ENCODE peak calls at places on chromosomes 6 and 20, in six cellular contexts. Q is transverse colon, S is neuronal stem cell, D is left ventricle myocardium inferior, C is PC-9, H is keratinocyte. V is an unnamed sample. For H3K9me3, the result is how much of the 10 kb centered on the place peaks cover.

GRCh38 chr6:25389501-25389900 is 110.3 kb downstream of the CARMIL1 start:
- DNase-seq in Q (no peak), S (no peak), D (no peak), C (no peak), H (peak), V (no peak)

GRCh38 chr20:9035129-9035528 is 33.8 kb upstream of the PLCB4 start:
- DNase-seq in Q (no peak), S (no peak), D (no peak), C (peak), H (no peak), V (peak)

GRCh38 chr6:123458218-123458617 is 178.5 kb downstream of the TRDN start:
- DNase-seq in Q (no peak), S (no peak), D (no peak), C (no peak), H (no peak), V (no peak)

GRCh38 chr6:99341862-99342455 is 7.5 kb downstream of the FAXC start:
- DNase-seq in Q (no peak), S (no peak), D (no peak), C (no peak), H (no peak), V (no peak)

GRCh38 chr6:18477301-18477941 is 90.3 kb downstream of the RNF144B start:
- DNase-seq in Q (no peak), S (no peak), D (no peak), C (no peak), H (no peak), V (no peak)

GRCh38 chr6:108732101-108732870 is 115.9 kb upstream of the ARMC2 start:
- DNase-seq in Q (peak), S (no peak), D (no peak), C (peak), H (no peak), V (no peak)

GRCh38 chr6:30060634-30060981 is 457 bp upstream of the POLR1H start:
- DNase-seq in Q (peak), S (no peak), D (no peak), C (no peak), H (no peak), V (peak)

GRCh38 chr6:87697581-87698552 is 4.2 kb downstream of the AKIRIN2 start:
- DNase-seq in Q (no peak), S (no peak), D (no peak), C (no peak), H (no peak), V (no peak)

GRCh38 chr6:75349262-75349984 is 64.8 kb upstream of the TMEM30A start:
- DNase-seq in Q (no peak), S (peak), D (peak), C (no peak), H (no peak), V (peak)

GRCh38 chr20:10924628-10925266 is 250.9 kb upstream of the JAG1 start:
- DNase-seq in Q (no peak), S (no peak), D (no peak), C (peak), H (no peak), V (no peak)

GRCh38 chr6:12386816-12387215 is 96.7 kb downstream of the EDN1 start:
- DNase-seq in Q (no peak), S (no peak), D (no peak), C (no peak), H (no peak), V (no peak)

GRCh38 chr20:24166127-24166389 is 177.5 kb upstream of the GGTLC1 start:
- DNase-seq in Q (no peak), S (no peak), D (no peak), C (no peak), H (no peak), V (no peak)

GRCh38 chr6:31383149-31383548 is 20.2 kb upstream of the MICA start:
- DNase-seq in Q (no peak), S (no peak), D (no peak), C (peak), H (no peak), V (no peak)

GRCh38 chr20:48295445-48295903 is 510.2 kb upstream of the SULF2 start:
- DNase-seq in Q (no peak), S (peak), D (no peak), C (peak), H (no peak), V (no peak)

GRCh38 chr20:63739129-63740069 is at the start of gene SLC2A4RG:
- DNase-seq in Q (peak), S (peak), D (peak), C (no peak), H (no peak), V (peak)

GRCh38 chr20:62063601-62063980 is 2.1 kb downstream of the TAF4 start:
- DNase-seq in Q (peak), S (peak), D (no peak), C (no peak), H (no peak), V (peak)

GRCh38 chr6:55794136-55794812 is 81.1 kb downstream of the BMP5 start:
- DNase-seq in Q (no peak), S (no peak), D (no peak), C (no peak), H (no peak), V (no peak)

GRCh38 chr6:165733487-165733791 is 70.4 kb upstream of the PDE10A start:
- DNase-seq in Q (no peak), S (no peak), D (no peak), C (no peak), H (no peak), V (no peak)

GRCh38 chr20:58199058-58199457 is 29.4 kb downstream of the ANKRD60 start:
- DNase-seq in Q (no peak), S (no peak), D (no peak), C (no peak), H (no peak), V (no peak)

GRCh38 chr20:9071976-9072726 is 3.3 kb downstream of the PLCB4 start:
- DNase-seq in Q (no peak), S (no peak), D (no peak), C (no peak), H (no peak), V (no peak)

GRCh38 chr6:157045831-157046454 is 268.8 kb downstream of the ARID1B start:
- DNase-seq in Q (no peak), S (no peak), D (no peak), C (no peak), H (no peak), V (no peak)

GRCh38 chr6:108716801-108717791 is 131.1 kb upstream of the ARMC2 start:
- DNase-seq in Q (no peak), S (no peak), D (no peak), C (peak), H (no peak), V (no peak)

GRCh38 chr20:48945840-48946514 is 24.5 kb downstream of the ARFGEF2 start:
- DNase-seq in Q (peak), S (no peak), D (no peak), C (peak), H (no peak), V (no peak)

GRCh38 chr6:163756079-163756478 is 341.6 kb downstream of the QKI start:
- DNase-seq in Q (peak), S (no peak), D (no peak), C (no peak), H (no peak), V (no peak)

GRCh38 chr20:4665591-4665990 is 56.1 kb upstream of the PRND start:
- DNase-seq in Q (no peak), S (no peak), D (no peak), C (no peak), H (no peak), V (no peak)
- H3K4me3 ChIP-seq in Q (no peak), S (no peak), D (no peak), C (peak), H (no peak), V (no peak)

GRCh38 chr20:21510414-21510971 is 3.4 kb downstream of the NKX2-2 start:
- DNase-seq in Q (no peak), S (no peak), D (no peak), C (no peak), H (no peak), V (no peak)

GRCh38 chr20:21510995-21511394 is 2.9 kb downstream of the NKX2-2 start:
- DNase-seq in Q (no peak), S (no peak), D (no peak), C (no peak), H (no peak), V (no peak)

GRCh38 chr20:21508230-21509078 is 5.4 kb downstream of the NKX2-2 start:
- DNase-seq in Q (no peak), S (no peak), D (no peak), C (no peak), H (no peak), V (no peak)

GRCh38 chr20:21509079-21509596 is 4.7 kb downstream of the NKX2-2 start:
- DNase-seq in Q (no peak), S (no peak), D (no peak), C (no peak), H (no peak), V (no peak)

DNA sequence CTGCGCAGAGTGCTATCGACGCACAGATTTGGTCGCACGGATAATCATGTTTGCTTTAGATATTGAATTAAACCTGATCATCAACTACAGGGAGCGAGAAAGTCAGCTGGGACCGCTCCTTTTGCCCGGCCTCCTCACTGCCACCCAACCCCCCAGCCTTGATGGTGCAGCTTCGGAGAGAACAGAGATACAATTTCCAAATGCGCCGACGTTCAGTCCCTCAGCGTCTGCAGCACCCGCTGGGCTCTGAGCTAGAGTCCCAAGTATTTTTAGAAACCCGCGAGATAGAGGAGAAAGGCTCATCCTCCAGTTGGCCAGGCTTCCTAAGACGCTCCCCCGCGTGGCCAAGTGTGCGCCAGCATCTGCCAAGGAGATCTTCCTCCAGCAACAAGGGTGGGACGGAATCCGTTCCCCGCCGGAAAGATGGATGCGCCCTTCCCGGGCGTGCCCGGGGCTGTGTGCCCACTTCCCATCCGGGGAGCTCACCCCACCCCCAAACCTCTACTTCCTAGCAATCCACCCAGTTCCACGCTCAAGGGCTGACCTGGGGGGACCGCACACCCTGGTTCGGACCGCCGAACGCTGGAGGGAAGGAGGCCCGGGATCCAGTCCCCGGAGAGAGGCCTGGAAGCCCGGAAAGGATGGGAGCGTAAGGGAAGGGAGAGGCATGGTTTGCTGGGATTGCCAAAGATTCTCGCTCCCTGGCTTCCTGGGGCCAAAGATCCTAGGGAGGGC is 4.1 kb downstream of the NKX2-2 start:
- DNase-seq in Q (no peak), S (no peak), D (no peak), C (no peak), H (no peak), V (no peak)
- H3K9me3 ChIP-seq in Q (under half), S (under half), D (under half), C (under half), H (under half), V (under half)

DNA sequence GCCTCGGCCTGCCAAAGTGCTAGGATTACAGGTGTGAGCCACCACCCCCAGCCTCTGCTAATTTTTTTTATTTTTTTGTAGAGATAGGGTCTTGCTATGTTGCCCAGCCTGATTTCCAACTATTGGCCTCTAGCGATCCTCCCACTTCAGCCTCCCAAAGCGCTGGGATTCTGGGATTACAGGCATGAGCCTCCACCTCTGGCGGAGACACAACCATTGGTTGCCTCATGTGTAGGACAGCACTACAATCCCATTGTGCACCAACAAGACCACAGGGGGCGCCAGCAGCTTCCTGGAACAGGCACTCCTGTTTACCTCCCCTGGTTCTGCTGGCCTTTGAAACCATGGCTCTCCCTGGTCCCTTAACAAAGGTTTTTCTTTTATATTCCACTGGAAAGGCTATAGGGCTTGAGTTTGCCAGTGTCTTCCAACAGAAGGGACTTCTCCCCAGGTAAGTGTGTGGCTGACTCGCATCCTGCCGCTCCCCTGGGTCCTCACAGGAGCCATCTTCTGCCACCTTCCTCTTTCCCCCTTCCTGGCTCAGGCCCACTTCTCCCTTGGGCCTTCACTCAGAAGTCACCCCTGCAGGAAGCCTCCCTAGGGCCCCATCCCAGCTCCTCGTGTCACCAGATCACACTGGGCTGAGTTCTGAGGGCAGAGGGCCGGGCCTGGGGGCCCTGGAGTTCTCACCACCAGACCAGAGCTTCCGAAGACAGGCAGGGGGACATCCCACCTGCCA is 39.2 kb upstream of the TLDC2 start:
- DNase-seq in Q (peak), S (no peak), D (no peak), C (peak), H (no peak), V (no peak)
- H3K4me3 ChIP-seq in Q (no peak), S (no peak), D (no peak), C (no peak), H (no peak), V (no peak)

DNA sequence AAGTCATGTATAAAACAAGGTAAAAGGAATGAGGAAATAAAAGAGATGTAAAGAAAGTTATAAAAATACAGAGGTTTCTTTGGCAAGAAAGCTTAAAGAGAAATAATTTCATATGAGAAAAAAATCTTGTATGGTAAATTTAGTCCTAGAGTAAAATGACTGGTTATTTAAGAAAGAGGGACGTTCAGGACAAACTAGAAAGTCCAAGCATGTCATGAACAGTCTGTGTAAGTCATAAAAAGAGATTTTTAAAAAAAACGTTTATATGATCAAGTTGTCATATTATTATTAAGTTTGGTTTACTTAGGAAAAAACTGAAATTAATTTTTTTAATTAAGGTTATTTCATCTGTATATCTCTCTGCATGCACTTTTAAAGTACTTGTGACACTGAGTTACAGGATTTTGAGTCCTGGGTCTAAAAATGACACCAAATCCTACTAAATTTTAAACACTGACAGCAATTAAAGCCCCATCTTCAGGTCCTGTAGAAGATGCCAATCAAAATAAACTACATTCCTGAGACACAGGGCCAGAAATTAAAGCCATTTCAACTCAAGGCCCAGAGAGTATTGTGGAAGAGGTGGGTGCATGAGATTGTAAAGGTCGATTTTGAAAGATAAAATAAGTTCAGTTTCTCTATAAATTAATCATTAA is 62.4 kb downstream of the AGPAT4 start:
- DNase-seq in Q (no peak), S (peak), D (no peak), C (no peak), H (no peak), V (no peak)
- H3K9me3 ChIP-seq in Q (under half), S (under half), D (under half), C (under half), H (under half), V (under half)

GRCh38 chr20:50130346-50130703 is 17.4 kb upstream of the UBE2V1 start:
- DNase-seq in Q (no peak), S (no peak), D (no peak), C (no peak), H (no peak), V (no peak)

GRCh38 chr20:50128520-50128905 is 15.6 kb upstream of the UBE2V1 start:
- DNase-seq in Q (no peak), S (no peak), D (no peak), C (no peak), H (no peak), V (no peak)

GRCh38 chr20:50129662-50130345 is 16.9 kb upstream of the UBE2V1 start:
- DNase-seq in Q (no peak), S (no peak), D (no peak), C (no peak), H (no peak), V (no peak)

GRCh38 chr20:50133041-50133440 is 20.1 kb upstream of the UBE2V1 start:
- DNase-seq in Q (no peak), S (no peak), D (no peak), C (no peak), H (no peak), V (no peak)

DNA sequence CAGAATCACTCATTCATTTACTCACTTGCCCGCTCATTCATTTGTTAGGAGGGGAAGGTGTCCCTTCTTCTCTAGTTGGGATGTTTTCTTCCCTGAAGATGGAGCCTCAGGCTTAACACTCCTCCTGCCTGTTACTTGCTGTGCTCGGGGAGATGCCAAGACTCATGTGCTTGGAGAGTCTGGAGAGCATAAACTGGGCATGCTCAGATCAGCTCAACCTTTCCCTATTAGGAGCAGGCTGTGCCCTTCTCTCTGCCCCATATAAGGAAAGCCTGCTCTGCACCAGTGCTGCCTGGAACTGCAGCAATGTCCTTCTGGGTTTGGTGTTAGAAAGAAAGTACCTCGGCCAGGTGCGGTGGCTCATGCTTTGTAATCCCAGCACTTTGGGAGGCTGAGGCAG is 18.0 kb upstream of the UBE2V1 start:
- DNase-seq in Q (peak), S (no peak), D (no peak), C (no peak), H (no peak), V (no peak)
- H3K4me3 ChIP-seq in Q (no peak), S (no peak), D (peak), C (no peak), H (no peak), V (no peak)

GRCh38 chr20:55316753-55317152 is 688.6 kb downstream of the CBLN4 start:
- DNase-seq in Q (no peak), S (no peak), D (no peak), C (no peak), H (no peak), V (no peak)
- H3K9me3 ChIP-seq in Q (under half), S (under half), D (under half), C (under half), H (under half), V (under half)